ENCODE peak calls at places on chromosomes 16 and 17, in five cellular contexts. G is pancreas, L is brain microvascular endothelial cell, F is tibial nerve, J is DND-41. Y is an unnamed sample.

GRCh38 chr17:9332164-9332527 is 243.5 kb downstream of the STX8 start:
- DNase-seq in L (no peak), J (no peak), F (no peak), G (no peak), Y (no peak)

GRCh38 chr16:57704011-57704904 is 9.7 kb downstream of the DRC7 start:
- DNase-seq in J (no peak), F (no peak), L (no peak), G (no peak), Y (no peak)

GRCh38 chr16:67169642-67170167 is 633 bp upstream of the NOL3 start:
- DNase-seq in F (no peak), G (peak), L (no peak), J (peak), Y (peak)

GRCh38 chr16:25690563-25691143 is 1.1 kb upstream of the HS3ST4 start:
- DNase-seq in F (no peak), G (no peak), J (no peak), L (no peak), Y (no peak)

GRCh38 chr16:27547134-27547533 is 2.6 kb downstream of the GTF3C1 start:
- DNase-seq in G (no peak), J (no peak), F (no peak), L (peak), Y (peak)

GRCh38 chr17:46929413-46929812 is 6.5 kb downstream of the GOSR2 start:
- DNase-seq in J (no peak), L (peak), G (no peak), F (no peak), Y (no peak)

GRCh38 chr17:47203984-47204721 is 5.0 kb upstream of the MYL4 start:
- DNase-seq in J (peak), L (peak), G (no peak), F (no peak), Y (no peak)

GRCh38 chr16:10039220-10040096 is 142.8 kb downstream of the GRIN2A start:
- DNase-seq in G (peak), F (no peak), J (no peak), L (no peak), Y (peak)

GRCh38 chr16:86809458-86809955 is 231.2 kb downstream of the FOXL1 start:
- DNase-seq in F (no peak), J (no peak), L (peak), G (no peak), Y (no peak)

GRCh38 chr17:63550816-63551639 is 751 bp downstream of the DCAF7 start:
- DNase-seq in G (no peak), J (peak), F (no peak), L (peak), Y (peak)

GRCh38 chr16:79601978-79602609 is 1.6 kb upstream of the MAF start:
- DNase-seq in J (peak), G (peak), L (peak), F (peak), Y (peak)

GRCh38 chr17:37094391-37094790 is 145.6 kb downstream of the AATF start:
- DNase-seq in G (no peak), J (peak), L (no peak), F (no peak), Y (no peak)

GRCh38 chr17:43570518-43570928 is 24.4 kb upstream of the ETV4 start:
- DNase-seq in G (no peak), F (no peak), J (no peak), L (peak), Y (no peak)

GRCh38 chr17:74380086-74380958 is 13.0 kb downstream of the GPR142 start:
- DNase-seq in F (no peak), J (no peak), L (no peak), G (no peak), Y (no peak)

GRCh38 chr16:9772526-9772925 is 409.7 kb downstream of the GRIN2A start:
- DNase-seq in J (no peak), F (no peak), L (no peak), G (no peak), Y (no peak)

GRCh38 chr17:43536236-43537088 is 9.7 kb downstream of the ETV4 start:
- DNase-seq in F (no peak), J (no peak), G (no peak), L (peak), Y (no peak)

GRCh38 chr16:55369151-55369550 is 45.1 kb downstream of the IRX6 start:
- DNase-seq in G (no peak), J (no peak), F (no peak), L (no peak), Y (no peak)

GRCh38 chr16:55368205-55368604 is 44.2 kb downstream of the IRX6 start:
- DNase-seq in G (no peak), J (no peak), L (no peak), F (no peak), Y (no peak)

GRCh38 chr16:55373489-55373832 is 49.5 kb downstream of the IRX6 start:
- DNase-seq in J (no peak), L (no peak), F (no peak), G (no peak), Y (no peak)

GRCh38 chr16:55372792-55373488 is 48.9 kb downstream of the IRX6 start:
- DNase-seq in J (no peak), G (no peak), F (no peak), L (no peak), Y (no peak)

DNA sequence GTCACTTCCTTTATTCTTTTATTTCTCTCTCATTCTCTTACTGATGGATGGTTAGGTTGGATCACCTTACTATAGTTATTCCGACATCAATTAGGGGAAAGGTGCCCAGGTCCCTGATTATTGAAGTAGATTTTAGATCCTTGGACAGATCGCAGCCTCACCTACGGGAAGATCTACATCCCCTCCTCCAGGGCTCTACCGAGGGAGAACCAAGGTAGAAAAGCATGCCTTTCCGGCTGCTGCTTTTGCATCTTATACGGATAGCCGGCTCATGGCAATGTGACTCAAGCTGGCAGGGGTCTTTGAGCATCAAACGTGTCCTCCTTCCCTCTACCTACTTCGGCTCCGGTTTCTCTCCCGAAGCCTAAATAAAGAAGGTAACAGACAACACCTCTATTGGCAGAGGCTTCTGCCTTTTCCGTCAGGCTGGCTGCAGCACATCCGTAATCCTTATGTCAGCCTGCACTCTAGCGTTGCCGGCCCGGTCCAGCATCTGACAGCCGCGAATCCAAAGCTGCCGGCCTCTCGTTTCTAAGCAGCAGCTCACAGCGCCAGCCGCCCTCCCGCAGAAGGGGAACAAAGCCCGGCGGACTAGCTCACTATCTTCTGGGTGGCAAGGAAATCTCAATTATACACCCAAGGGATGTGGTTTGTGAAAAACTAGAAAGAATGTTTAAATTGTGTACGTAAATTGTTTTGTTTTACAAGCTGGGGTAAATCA is 46.9 kb downstream of the IRX6 start:
- DNase-seq in J (no peak), G (no peak), F (peak), L (peak), Y (peak)
- TF ChIP-seq CTCF in J (no peak), G (no peak), F (peak), L (peak), Y (no peak)

GRCh38 chr17:33200116-33200515 is 93.0 kb downstream of the ASIC2 start:
- DNase-seq in G (no peak), L (no peak), F (no peak), J (no peak), Y (no peak)
- H3K27ac ChIP-seq in G (no peak), L (no peak), F (no peak), J (no peak), Y (no peak)

DNA sequence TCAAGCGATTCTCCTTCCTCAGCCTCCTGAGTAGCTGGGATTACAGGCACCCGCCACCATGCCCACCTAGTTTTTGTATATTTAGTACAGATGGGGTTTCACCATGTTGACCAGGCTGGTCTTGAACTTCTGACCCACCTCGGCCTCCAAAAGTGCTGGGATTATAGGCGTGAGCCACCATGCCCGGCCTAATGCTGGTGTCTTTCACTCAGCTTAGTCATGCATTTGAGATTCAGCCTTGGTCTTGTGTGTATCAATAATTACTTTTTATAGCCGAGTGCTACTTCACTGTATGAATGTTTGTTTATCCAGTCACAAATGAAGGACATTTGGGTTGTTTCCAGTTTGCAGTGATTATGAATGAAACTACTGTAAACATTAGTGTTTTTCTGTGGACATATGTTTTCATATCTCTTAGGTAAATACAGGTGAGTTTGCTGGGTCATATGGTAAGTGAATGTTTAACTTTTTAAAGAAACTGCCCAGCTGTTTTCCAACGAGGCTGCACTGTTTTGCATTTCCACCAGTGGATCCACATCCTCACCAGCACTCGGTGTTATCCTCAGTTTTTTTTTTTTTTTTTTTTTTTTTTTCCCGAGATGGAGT is 11.0 kb upstream of the PLCG2 start:
- DNase-seq in J (no peak), L (no peak), F (no peak), G (no peak), Y (no peak)
- TF ChIP-seq CTCF in J (no peak), L (no peak), F (no peak), G (no peak), Y (no peak)

GRCh38 chr16:30005341-30006094 is 5.3 kb downstream of the DOC2A start:
- DNase-seq in F (no peak), L (no peak), J (peak), G (peak), Y (no peak)

GRCh38 chr16:30004424-30004776 is 6.4 kb downstream of the DOC2A start:
- DNase-seq in F (no peak), J (no peak), G (no peak), L (no peak), Y (no peak)

GRCh38 chr16:30004811-30005242 is 6.0 kb downstream of the DOC2A start:
- DNase-seq in J (no peak), L (no peak), G (no peak), F (no peak), Y (no peak)

GRCh38 chr16:30002614-30003346 is 6.7 kb downstream of the INO80E start:
- DNase-seq in F (no peak), J (no peak), L (no peak), G (no peak), Y (no peak)

GRCh38 chr16:30003670-30004423 is 7.0 kb downstream of the DOC2A start:
- DNase-seq in L (no peak), J (no peak), F (no peak), G (no peak), Y (no peak)
- H3K27ac ChIP-seq in L (no peak), J (no peak), F (no peak), G (no peak), Y (no peak)

DNA sequence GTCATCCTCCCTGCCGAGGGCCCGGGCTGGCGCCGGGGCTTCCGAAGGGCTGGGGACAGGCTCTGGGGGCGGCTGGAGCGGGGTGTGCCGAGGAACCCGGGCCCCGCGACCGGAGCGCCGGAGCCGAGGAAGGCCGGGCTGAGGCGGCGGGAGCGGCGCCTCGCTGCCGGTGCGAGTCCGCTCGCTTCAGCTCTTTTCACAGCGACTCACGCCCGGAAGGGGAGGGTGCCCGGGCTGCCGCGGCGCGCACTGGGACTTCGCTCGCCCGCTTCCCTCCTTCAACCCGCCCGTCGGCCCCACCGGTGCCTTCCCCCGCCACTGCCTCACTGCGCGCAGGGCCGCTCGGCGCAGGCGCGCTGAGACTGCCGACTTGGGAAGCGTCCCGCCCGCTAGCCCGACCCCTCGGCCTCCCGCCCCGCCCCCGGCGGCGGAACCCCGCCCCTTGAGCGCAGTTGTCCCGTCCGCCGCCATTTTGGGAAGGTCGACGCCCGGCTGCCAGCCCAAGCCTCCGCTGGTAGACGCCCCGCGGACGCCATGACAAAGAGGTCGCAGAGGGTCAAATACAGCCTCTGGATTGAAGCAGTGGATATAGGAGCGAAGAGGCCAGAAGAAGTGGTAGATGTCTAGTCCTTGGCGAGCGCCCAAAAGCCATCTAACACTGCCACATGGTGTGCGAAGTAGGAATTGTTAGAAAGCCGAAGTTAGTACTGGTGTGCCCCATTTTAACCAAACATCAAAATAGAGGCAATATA is at the start of gene UBE2G1:
- DNase-seq in L (peak), G (peak), F (peak), J (peak), Y (peak)
- TF ChIP-seq CTCF in L (peak), G (no peak), F (no peak), J (peak), Y (no peak)

GRCh38 chr17:31398381-31399275 is 7.2 kb downstream of the RAB11FIP4 start:
- DNase-seq in F (no peak), J (no peak), L (no peak), G (no peak), Y (peak)
- H3K27ac ChIP-seq in F (no peak), J (no peak), L (no peak), G (no peak), Y (no peak)

GRCh38 chr17:71963791-71964190 is 157.0 kb upstream of the SOX9 start:
- DNase-seq in F (no peak), L (no peak), G (no peak), J (no peak), Y (no peak)

GRCh38 chr17:71963341-71963740 is 157.5 kb upstream of the SOX9 start:
- DNase-seq in L (no peak), J (no peak), F (no peak), G (no peak), Y (no peak)

GRCh38 chr17:71964559-71964958 is 156.3 kb upstream of the SOX9 start:
- DNase-seq in J (no peak), L (no peak), F (no peak), G (no peak), Y (peak)

DNA sequence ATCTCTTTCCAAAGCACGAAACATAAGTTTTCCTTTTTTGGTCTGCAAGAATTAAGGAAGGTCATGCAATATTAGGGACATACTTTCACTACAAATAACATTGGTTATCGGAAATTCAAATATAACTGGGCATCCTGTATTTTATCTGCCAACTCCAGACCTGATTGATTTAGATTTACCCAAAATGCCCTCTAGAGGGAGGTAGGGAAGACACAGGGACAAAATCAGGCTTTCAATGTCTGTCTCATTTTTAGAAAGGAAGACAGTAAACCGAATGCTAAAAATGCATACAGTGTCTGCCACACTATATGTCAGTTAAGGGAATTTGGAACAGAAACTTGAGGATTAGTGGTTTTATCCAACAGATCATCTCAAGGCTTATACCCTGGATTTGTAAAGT is 161.7 kb upstream of the SOX9 start:
- DNase-seq in J (no peak), L (no peak), G (no peak), F (no peak), Y (no peak)
- TF ChIP-seq CTCF in J (peak), L (peak), G (no peak), F (peak), Y (peak)

GRCh38 chr17:58412910-58413630 is 4.3 kb downstream of the RNF43 start:
- DNase-seq in L (no peak), F (no peak), G (no peak), J (no peak), Y (no peak)

GRCh38 chr17:58412064-58412703 is 5.2 kb downstream of the RNF43 start:
- DNase-seq in J (no peak), L (no peak), G (no peak), F (no peak), Y (no peak)

GRCh38 chr17:58414596-58414997 is 2.7 kb downstream of the RNF43 start:
- DNase-seq in L (no peak), F (no peak), J (no peak), G (no peak), Y (peak)

GRCh38 chr17:58415371-58416055 is 1.8 kb downstream of the RNF43 start:
- DNase-seq in G (peak), J (no peak), L (no peak), F (no peak), Y (peak)

DNA sequence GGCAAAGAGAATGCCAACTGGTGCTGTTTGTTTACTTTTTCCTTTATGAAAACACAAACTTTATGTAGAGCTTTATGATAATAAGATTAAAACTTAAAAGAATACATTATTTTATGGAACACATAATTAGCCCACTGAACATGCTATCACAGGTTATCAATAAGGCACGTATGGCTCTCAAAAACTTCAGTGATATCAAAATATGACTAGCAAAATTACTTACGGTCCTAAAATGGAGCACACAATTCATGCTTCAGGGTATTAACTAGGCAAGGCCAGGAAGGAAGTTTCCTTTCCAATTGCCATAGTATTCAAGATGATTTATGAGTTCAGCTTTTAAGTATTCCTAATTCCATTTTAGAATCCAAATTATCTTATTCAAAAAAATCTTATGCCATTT is 3.6 kb downstream of the RNF43 start:
- DNase-seq in L (no peak), G (no peak), J (no peak), F (no peak), Y (no peak)
- H3K27ac ChIP-seq in L (no peak), G (no peak), J (no peak), F (no peak), Y (no peak)

DNA sequence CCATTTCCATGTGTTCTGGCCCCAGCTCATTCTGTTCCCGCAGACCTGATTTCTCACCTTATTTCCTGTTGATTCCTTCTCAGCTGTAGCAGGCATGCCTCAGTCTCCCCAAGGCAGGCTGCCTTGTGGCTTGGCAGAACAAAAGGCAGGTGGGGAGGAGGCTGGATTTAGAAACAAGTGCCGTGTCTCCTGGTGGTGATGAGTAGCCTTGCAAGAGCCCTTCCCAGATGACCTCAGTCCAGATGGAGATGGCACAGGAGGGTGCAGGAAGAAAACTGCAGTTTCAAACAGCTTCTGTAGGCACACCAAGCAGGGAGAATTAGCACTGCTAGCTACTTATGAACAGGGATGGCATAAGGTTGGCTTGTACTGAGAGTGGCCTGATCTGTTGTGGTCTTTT is 64.6 kb downstream of the ARHGAP44 start:
- DNase-seq in F (no peak), L (no peak), G (no peak), J (no peak), Y (no peak)
- TF ChIP-seq CTCF in F (no peak), L (peak), G (no peak), J (no peak), Y (no peak)

Y was measured in testis.